ENCODE peak calls at places on chromosomes 13 and 19, in five cellular contexts. F is prostate gland; X is stimulated activated CD4-positive, alpha-beta T cell treated with anti-CD3 and anti-CD28 coated beads, Interleukin-2, amount 100 ng/mL, for 48 hours; Y is CD4-positive, alpha-beta T cell; B is spleen. N is an unnamed sample.

GRCh38 chr13:54799621-54800226 is 1771.1 kb downstream of the OLFM4 start:
- DNase-seq in B (no peak), X (no peak), F (no peak), Y (no peak), N (no peak)

GRCh38 chr19:27652796-27653195 is 1560.2 kb downstream of the UQCRFS1 start:
- DNase-seq in X (no peak), F (no peak), Y (no peak), B (no peak), N (no peak)

GRCh38 chr13:77124423-77124822 is 97.5 kb upstream of the FBXL3 start:
- DNase-seq in F (no peak), X (no peak), Y (no peak), B (no peak), N (no peak)

GRCh38 chr19:35076026-35076370 is 34.5 kb downstream of the HPN start:
- DNase-seq in B (no peak), X (no peak), F (no peak), Y (no peak), N (no peak)

GRCh38 chr13:107138468-107138867 is 570.5 kb upstream of the ARGLU1 start:
- DNase-seq in X (no peak), F (no peak), B (no peak), Y (no peak), N (no peak)

GRCh38 chr19:10142701-10143375 is 23.1 kb upstream of the EIF3G start:
- DNase-seq in Y (peak; percentile 57), X (no peak), F (no peak), B (peak; percentile 83), N (no peak)

GRCh38 chr13:25375727-25376358 is 4.1 kb downstream of the ATP8A2 start:
- DNase-seq in Y (no peak), F (peak; percentile 7), B (no peak), X (peak; percentile 37), N (peak; percentile 4)

GRCh38 chr19:34838753-34839431 is 65.9 kb upstream of the ZNF599 start:
- DNase-seq in Y (peak; percentile 22), F (no peak), X (peak; percentile 52), B (peak; percentile 59), N (no peak)

GRCh38 chr13:110228936-110229904 is 77.7 kb downstream of the COL4A1 start:
- DNase-seq in F (no peak), B (no peak), X (no peak), Y (no peak), N (no peak)

GRCh38 chr19:29860492-29860891 is 48.7 kb downstream of the CCNE1 start:
- DNase-seq in Y (no peak), F (no peak), X (no peak), B (no peak), N (no peak)

GRCh38 chr19:38711726-38712153 is 32.5 kb downstream of the CAPN12 start:
- DNase-seq in F (peak; percentile 56), B (no peak), Y (no peak), X (no peak), N (no peak)

GRCh38 chr13:87234981-87235380 is 436.2 kb upstream of the SLITRK5 start:
- DNase-seq in B (no peak), Y (no peak), F (no peak), X (no peak), N (no peak)

GRCh38 chr13:95254341-95254740 is 46.9 kb downstream of the ABCC4 start:
- DNase-seq in X (no peak), F (no peak), Y (no peak), B (no peak), N (no peak)

GRCh38 chr19:50790365-50790825 is at the start of gene ACP4:
- DNase-seq in X (no peak), Y (no peak), B (no peak), F (no peak), N (no peak)